ENCODE peak calls at places on chromosomes 16 and 17, in five cellular contexts. One of them, this sample, is unnamed.
A peak's percentile ranks its signal among the peaks of the same experiment; 100 is the strongest.

GRCh38 chr16:86798247-86799041 is 220.1 kb downstream of the FOXL1 start:
- DNase-seq in HCT116: no peak
- DNase-seq in dorsolateral prefrontal cortex: no peak
- DNase-seq in CD8-positive, alpha-beta memory T cell: no peak
- DNase-seq in neural progenitor cell: no peak
- DNase-seq in this sample: no peak

GRCh38 chr17:64291268-64291851 is 28.3 kb upstream of the TEX2 start:
- DNase-seq in HCT116: no peak
- DNase-seq in dorsolateral prefrontal cortex: no peak
- DNase-seq in CD8-positive, alpha-beta memory T cell: no peak
- DNase-seq in neural progenitor cell: no peak
- DNase-seq in this sample: no peak

GRCh38 chr17:30824002-30824355 is 513 bp downstream of the CRLF3 start:
- DNase-seq in HCT116: no peak
- DNase-seq in dorsolateral prefrontal cortex: no peak
- DNase-seq in CD8-positive, alpha-beta memory T cell: peak; percentile 17
- DNase-seq in neural progenitor cell: no peak
- DNase-seq in this sample: no peak

GRCh38 chr16:78199325-78200022 is 100.0 kb downstream of the WWOX start:
- DNase-seq in HCT116: no peak
- DNase-seq in dorsolateral prefrontal cortex: no peak
- DNase-seq in CD8-positive, alpha-beta memory T cell: no peak
- DNase-seq in neural progenitor cell: no peak
- DNase-seq in this sample: no peak

GRCh38 chr16:89194340-89195311 is 5.7 kb downstream of the SLC22A31 start:
- DNase-seq in HCT116: no peak
- DNase-seq in dorsolateral prefrontal cortex: no peak
- DNase-seq in CD8-positive, alpha-beta memory T cell: no peak
- DNase-seq in neural progenitor cell: no peak
- DNase-seq in this sample: no peak

GRCh38 chr16:66524601-66525164 is 25.2 kb downstream of the TK2 start:
- DNase-seq in HCT116: no peak
- DNase-seq in dorsolateral prefrontal cortex: no peak
- DNase-seq in CD8-positive, alpha-beta memory T cell: no peak
- DNase-seq in neural progenitor cell: no peak
- DNase-seq in this sample: no peak

GRCh38 chr16:78697426-78697825 is 598.0 kb downstream of the WWOX start:
- DNase-seq in HCT116: no peak
- DNase-seq in dorsolateral prefrontal cortex: no peak
- DNase-seq in CD8-positive, alpha-beta memory T cell: no peak
- DNase-seq in neural progenitor cell: no peak
- DNase-seq in this sample: no peak

GRCh38 chr17:2363318-2363717 is 26.0 kb downstream of the SGSM2 start:
- DNase-seq in HCT116: no peak
- DNase-seq in dorsolateral prefrontal cortex: no peak
- DNase-seq in CD8-positive, alpha-beta memory T cell: no peak
- DNase-seq in neural progenitor cell: no peak
- DNase-seq in this sample: no peak

GRCh38 chr16:28596115-28596630 is 677 bp downstream of the SULT1A2 start:
- DNase-seq in HCT116: no peak
- DNase-seq in dorsolateral prefrontal cortex: no peak
- DNase-seq in CD8-positive, alpha-beta memory T cell: no peak
- DNase-seq in neural progenitor cell: no peak
- DNase-seq in this sample: no peak

GRCh38 chr16:50722410-50722737 is 19.5 kb upstream of the CYLD start:
- DNase-seq in HCT116: no peak
- DNase-seq in dorsolateral prefrontal cortex: no peak
- DNase-seq in CD8-positive, alpha-beta memory T cell: no peak
- DNase-seq in neural progenitor cell: no peak
- DNase-seq in this sample: no peak

GRCh38 chr17:16918443-16918842 is 53.5 kb downstream of the TNFRSF13B start:
- DNase-seq in HCT116: no peak
- DNase-seq in dorsolateral prefrontal cortex: no peak
- DNase-seq in CD8-positive, alpha-beta memory T cell: no peak
- DNase-seq in neural progenitor cell: no peak
- DNase-seq in this sample: peak; percentile 46

GRCh38 chr17:41324180-41325075 is 8.9 kb upstream of the KRTAP17-1 start:
- DNase-seq in HCT116: peak; percentile 28
- DNase-seq in dorsolateral prefrontal cortex: no peak
- DNase-seq in CD8-positive, alpha-beta memory T cell: no peak
- DNase-seq in neural progenitor cell: peak; percentile 60
- DNase-seq in this sample: peak; percentile 48

GRCh38 chr16:55479560-55480197 is 681 bp downstream of the MMP2 start:
- DNase-seq in HCT116: no peak
- DNase-seq in dorsolateral prefrontal cortex: no peak
- DNase-seq in CD8-positive, alpha-beta memory T cell: no peak
- DNase-seq in neural progenitor cell: no peak
- DNase-seq in this sample: no peak

GRCh38 chr16:27879601-27880247 is 183.8 kb downstream of the GSG1L start:
- DNase-seq in HCT116: no peak
- DNase-seq in dorsolateral prefrontal cortex: no peak
- DNase-seq in CD8-positive, alpha-beta memory T cell: no peak
- DNase-seq in neural progenitor cell: no peak
- DNase-seq in this sample: no peak

GRCh38 chr16:9437115-9437514 is 345.7 kb downstream of the HAPSTR1 start:
- DNase-seq in HCT116: peak; percentile 37
- DNase-seq in dorsolateral prefrontal cortex: no peak
- DNase-seq in CD8-positive, alpha-beta memory T cell: no peak
- DNase-seq in neural progenitor cell: peak; percentile 43
- DNase-seq in this sample: no peak

GRCh38 chr16:17283022-17283421 is 187.7 kb downstream of the XYLT1 start:
- DNase-seq in HCT116: no peak
- DNase-seq in dorsolateral prefrontal cortex: no peak
- DNase-seq in CD8-positive, alpha-beta memory T cell: no peak
- DNase-seq in neural progenitor cell: no peak
- DNase-seq in this sample: no peak

GRCh38 chr16:69701866-69702265 is 24.5 kb downstream of the NQO1 start:
- DNase-seq in HCT116: no peak
- DNase-seq in dorsolateral prefrontal cortex: no peak
- DNase-seq in CD8-positive, alpha-beta memory T cell: no peak
- DNase-seq in neural progenitor cell: no peak
- DNase-seq in this sample: no peak

GRCh38 chr17:44908761-44909326 is 6.5 kb downstream of the GFAP start:
- DNase-seq in HCT116: no peak
- DNase-seq in dorsolateral prefrontal cortex: no peak
- DNase-seq in CD8-positive, alpha-beta memory T cell: no peak
- DNase-seq in neural progenitor cell: no peak
- DNase-seq in this sample: no peak

GRCh38 chr16:69123894-69124293 is 8.5 kb downstream of the CHTF8 start:
- DNase-seq in HCT116: no peak
- DNase-seq in dorsolateral prefrontal cortex: no peak
- DNase-seq in CD8-positive, alpha-beta memory T cell: peak; percentile 55
- DNase-seq in neural progenitor cell: peak; percentile 79
- DNase-seq in this sample: no peak

GRCh38 chr17:31231852-31232251 is 65.2 kb downstream of the OMG start:
- DNase-seq in HCT116: no peak
- DNase-seq in dorsolateral prefrontal cortex: no peak
- DNase-seq in CD8-positive, alpha-beta memory T cell: no peak
- DNase-seq in neural progenitor cell: no peak
- DNase-seq in this sample: no peak

GRCh38 chr16:83098536-83098935 is 471.8 kb downstream of the CDH13 start:
- DNase-seq in HCT116: no peak
- DNase-seq in dorsolateral prefrontal cortex: no peak
- DNase-seq in CD8-positive, alpha-beta memory T cell: no peak
- DNase-seq in neural progenitor cell: no peak
- DNase-seq in this sample: no peak

GRCh38 chr16:58510776-58511628 is 4.3 kb upstream of the SETD6 start:
- DNase-seq in HCT116: no peak
- DNase-seq in dorsolateral prefrontal cortex: no peak
- DNase-seq in CD8-positive, alpha-beta memory T cell: no peak
- DNase-seq in neural progenitor cell: no peak
- DNase-seq in this sample: no peak

DNA sequence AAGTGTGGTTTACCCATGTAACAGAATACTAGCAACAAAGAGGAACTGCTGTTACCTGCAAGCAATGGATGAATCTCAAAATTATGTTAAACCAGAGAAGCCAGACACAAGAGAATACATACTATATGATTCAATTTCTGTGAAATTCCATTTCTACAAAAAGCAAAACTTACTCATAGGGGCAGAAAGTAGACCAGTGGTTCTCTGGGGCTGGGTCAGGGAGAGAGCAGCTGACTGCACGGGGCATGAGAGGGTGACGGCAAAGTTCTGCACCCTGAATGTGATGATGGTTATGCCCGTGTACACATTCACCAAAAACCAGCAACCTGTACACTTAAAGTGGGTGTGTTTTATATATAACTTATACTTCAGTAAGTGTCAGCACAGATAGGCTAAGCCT is 3.1 kb downstream of the ZNF843 start:
- DNase-seq in HCT116: no peak
- DNase-seq in dorsolateral prefrontal cortex: no peak
- DNase-seq in CD8-positive, alpha-beta memory T cell: no peak
- DNase-seq in neural progenitor cell: no peak
- DNase-seq in this sample: no peak
- H3K4me3 ChIP-seq in HCT116: no peak overlapping the region
- H3K4me3 ChIP-seq in dorsolateral prefrontal cortex: no peak overlapping the region
- H3K4me3 ChIP-seq in CD8-positive, alpha-beta memory T cell: no peak overlapping the region
- H3K4me3 ChIP-seq in neural progenitor cell: no peak overlapping the region
- H3K4me3 ChIP-seq in this sample: no peak overlapping the region

GRCh38 chr16:4933433-4933832 is 3.5 kb downstream of the PPL start:
- DNase-seq in HCT116: no peak
- DNase-seq in dorsolateral prefrontal cortex: no peak
- DNase-seq in CD8-positive, alpha-beta memory T cell: no peak
- DNase-seq in neural progenitor cell: no peak
- DNase-seq in this sample: no peak
- H3K4me3 ChIP-seq in HCT116: no peak overlapping the region
- H3K4me3 ChIP-seq in dorsolateral prefrontal cortex: no peak overlapping the region
- H3K4me3 ChIP-seq in CD8-positive, alpha-beta memory T cell: no peak overlapping the region
- H3K4me3 ChIP-seq in neural progenitor cell: no peak overlapping the region
- H3K4me3 ChIP-seq in this sample: no peak overlapping the region

GRCh38 chr16:73037845-73038570 is 9.9 kb downstream of the ZFHX3 start:
- DNase-seq in HCT116: no peak
- DNase-seq in dorsolateral prefrontal cortex: no peak
- DNase-seq in CD8-positive, alpha-beta memory T cell: no peak
- DNase-seq in neural progenitor cell: peak; percentile 45
- DNase-seq in this sample: no peak

GRCh38 chr16:73034374-73034773 is 13.6 kb downstream of the ZFHX3 start:
- DNase-seq in HCT116: no peak
- DNase-seq in dorsolateral prefrontal cortex: no peak
- DNase-seq in CD8-positive, alpha-beta memory T cell: no peak
- DNase-seq in neural progenitor cell: no peak
- DNase-seq in this sample: no peak

GRCh38 chr16:73033271-73033998 is 14.5 kb downstream of the ZFHX3 start:
- DNase-seq in HCT116: no peak
- DNase-seq in dorsolateral prefrontal cortex: no peak
- DNase-seq in CD8-positive, alpha-beta memory T cell: no peak
- DNase-seq in neural progenitor cell: peak; percentile 91
- DNase-seq in this sample: no peak

GRCh38 chr16:73037331-73037745 is 10.6 kb downstream of the ZFHX3 start:
- DNase-seq in HCT116: no peak
- DNase-seq in dorsolateral prefrontal cortex: no peak
- DNase-seq in CD8-positive, alpha-beta memory T cell: no peak
- DNase-seq in neural progenitor cell: no peak
- DNase-seq in this sample: no peak

DNA sequence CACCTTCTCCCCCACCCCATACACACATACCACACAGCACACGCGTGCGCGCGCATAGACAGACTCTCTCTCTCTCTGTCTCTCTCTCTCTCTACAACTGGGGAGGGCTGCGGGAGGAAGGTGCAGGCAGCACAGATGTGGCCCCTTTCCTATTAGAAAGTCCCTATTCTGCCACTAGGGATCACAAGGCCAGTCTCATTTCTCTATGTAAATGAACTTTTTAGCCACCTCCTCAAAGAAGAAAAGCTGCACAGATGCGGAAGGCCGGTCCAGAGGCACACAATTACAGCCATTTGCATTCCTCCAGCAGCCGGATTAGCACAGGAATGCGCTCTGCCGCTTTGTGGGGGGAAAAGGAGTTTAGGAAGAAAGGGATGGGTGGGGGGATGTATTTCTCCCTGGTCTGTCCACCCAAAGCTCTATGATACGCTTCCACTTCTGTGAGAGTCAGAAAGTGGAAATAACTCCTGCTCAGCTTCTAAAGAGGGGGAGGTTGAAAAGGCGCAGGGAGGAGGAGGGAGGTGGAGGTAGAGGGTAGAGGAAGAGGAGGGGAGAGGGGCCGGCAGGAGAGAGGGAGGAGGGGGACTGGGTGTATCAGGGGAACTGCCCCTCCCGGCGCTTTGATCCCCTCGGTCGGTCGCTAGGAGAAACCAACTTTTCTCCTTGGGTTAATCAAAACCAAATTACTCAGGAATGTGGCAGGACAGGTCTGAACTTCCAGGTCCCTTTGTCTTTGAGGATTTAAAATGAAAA is 11.7 kb downstream of the ZFHX3 start:
- DNase-seq in HCT116: no peak
- DNase-seq in dorsolateral prefrontal cortex: no peak
- DNase-seq in CD8-positive, alpha-beta memory T cell: no peak
- DNase-seq in neural progenitor cell: peak; percentile 96
- DNase-seq in this sample: no peak
- H3K4me3 ChIP-seq in HCT116: no peak overlapping the region
- H3K4me3 ChIP-seq in dorsolateral prefrontal cortex: no peak overlapping the region
- H3K4me3 ChIP-seq in CD8-positive, alpha-beta memory T cell: no peak overlapping the region
- H3K4me3 ChIP-seq in neural progenitor cell: peak overlapping the region; percentile 37
- H3K4me3 ChIP-seq in this sample: no peak overlapping the region

DNA sequence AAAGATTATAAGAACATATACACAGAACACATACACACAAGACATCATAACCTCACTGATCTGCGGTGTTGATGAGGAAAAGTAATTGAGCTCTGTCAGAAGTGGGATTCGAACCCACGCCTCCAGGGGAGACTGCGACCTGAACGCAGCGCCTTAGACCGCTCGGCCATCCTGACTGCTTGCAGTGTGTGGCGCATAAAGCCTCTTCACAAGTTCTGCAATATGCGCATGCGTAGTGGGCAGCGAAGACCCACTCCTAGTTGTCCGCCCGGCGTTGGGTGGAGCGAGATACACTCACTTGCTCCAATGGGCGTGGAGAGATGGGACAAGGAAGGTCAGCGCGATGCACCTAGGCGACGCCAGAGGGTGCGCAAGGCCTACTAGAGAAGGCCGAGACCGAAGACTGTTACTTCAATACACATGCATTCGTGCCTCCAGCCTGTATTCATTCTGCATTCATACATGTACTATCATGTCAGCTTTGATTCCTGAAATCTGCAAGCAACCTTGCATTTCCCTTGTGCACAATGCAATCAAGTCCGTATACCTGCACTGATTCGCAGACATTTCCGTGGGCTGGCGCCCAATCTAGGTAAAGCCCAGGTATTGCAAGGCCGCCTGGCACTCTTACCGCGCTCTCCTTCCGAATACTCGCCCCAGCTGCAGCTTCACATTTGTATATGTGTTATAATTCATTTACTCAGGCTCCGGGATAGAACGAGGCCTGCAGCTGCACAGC is 16.1 kb upstream of the PLLP start:
- DNase-seq in HCT116: peak; percentile 97
- DNase-seq in dorsolateral prefrontal cortex: peak; percentile 97
- DNase-seq in CD8-positive, alpha-beta memory T cell: peak; percentile 96
- DNase-seq in neural progenitor cell: peak; percentile 100
- DNase-seq in this sample: peak; percentile 100
- H3K4me3 ChIP-seq in HCT116: no peak overlapping the region
- H3K4me3 ChIP-seq in dorsolateral prefrontal cortex: peak overlapping the region; percentile 64
- H3K4me3 ChIP-seq in CD8-positive, alpha-beta memory T cell: peak overlapping the region; percentile 64
- H3K4me3 ChIP-seq in neural progenitor cell: peak overlapping the region; percentile 67
- H3K4me3 ChIP-seq in this sample: peak overlapping the region; percentile 37